ENCODE peak calls at places on chromosomes 11 and 22, in ten cellular contexts. S is HCEC 1CT, P is hippocampal formation, N is AG08396, Y is SK-N-SH, V is amniotic stem cell, K is A172, B is cardiac fibroblast, F is GM12865, A is GM12864. T is an unnamed sample.

GRCh38 chr11:62306227-62306626 is 7.4 kb upstream of the SCGB1D4 start:
- DNase-seq in S (no peak), P (no peak), N (no peak), Y (no peak), V (no peak), K (no peak), B (no peak), F (peak; percentile 48), A (no peak), T (no peak)

GRCh38 chr22:27515091-27515523 is 286.4 kb downstream of the MN1 start:
- DNase-seq in S (no peak), P (no peak), N (no peak), Y (no peak), V (no peak), K (no peak), B (peak; percentile 65), F (no peak), A (no peak), T (no peak)

GRCh38 chr11:12669930-12670329 is 4.3 kb upstream of the TEAD1 start:
- DNase-seq in S (peak; percentile 73), P (no peak), N (no peak), Y (no peak), V (no peak), K (no peak), B (no peak), F (no peak), A (no peak), T (no peak)

GRCh38 chr11:108117746-108118371 is 3.5 kb upstream of the ACAT1 start:
- DNase-seq in S (peak; percentile 60), P (no peak), N (peak; percentile 56), Y (peak; percentile 44), V (peak; percentile 10), K (peak; percentile 20), B (peak; percentile 82), F (peak; percentile 62), A (no peak), T (no peak)

GRCh38 chr11:122202951-122203456 is 87.0 kb upstream of the BLID start:
- DNase-seq in S (peak; percentile 69), P (peak; percentile 66), N (peak; percentile 73), Y (peak; percentile 79), V (no peak), K (no peak), B (peak; percentile 82), F (peak; percentile 36), A (no peak), T (no peak)

GRCh38 chr11:130047141-130047540 is 22.6 kb upstream of the APLP2 start:
- DNase-seq in S (peak; percentile 18), P (no peak), N (no peak), Y (no peak), V (no peak), K (no peak), B (no peak), F (no peak), A (no peak), T (no peak)

GRCh38 chr11:125890447-125891100 is 3.1 kb downstream of the HYLS1 start:
- DNase-seq in S (peak; percentile 14), P (no peak), N (no peak), Y (no peak), V (no peak), K (no peak), B (no peak), F (no peak), A (no peak), T (no peak)

GRCh38 chr11:104614117-104614716 is 284.0 kb downstream of the CASP12 start:
- DNase-seq in S (no peak), P (no peak), N (no peak), Y (no peak), V (no peak), K (no peak), B (no peak), F (no peak), A (no peak), T (no peak)

GRCh38 chr22:20992456-20993303 is 9.2 kb downstream of the THAP7 start:
- DNase-seq in S (no peak), P (no peak), N (no peak), Y (no peak), V (no peak), K (no peak), B (no peak), F (no peak), A (no peak), T (no peak)